ENCODE peak calls at places on chromosomes 12 and 14, in nine cellular contexts. Q is right atrium auricular region, F is pancreas, E is fibroblast of pulmonary artery, L is progenitor cell of endocrine pancreas, V is GM12864, S is left ventricle myocardium inferior, N is suprapubic skin, M is lung. X is an unnamed sample.

GRCh38 chr12:105315726-105316125 is 14.8 kb upstream of the C12orf75 start:
- DNase-seq in Q (no peak), F (no peak), E (no peak), L (no peak), V (no peak), S (no peak), N (no peak), M (no peak), X (no peak)

GRCh38 chr12:85147331-85147730 is 111.2 kb downstream of the LRRIQ1 start:
- DNase-seq in Q (no peak), F (no peak), E (no peak), L (no peak), V (no peak), S (no peak), N (no peak), M (no peak), X (no peak)

GRCh38 chr12:92721668-92722067 is 18.9 kb downstream of the PLEKHG7 start:
- DNase-seq in Q (no peak), F (no peak), E (no peak), L (no peak), V (no peak), S (no peak), N (no peak), M (no peak), X (no peak)

GRCh38 chr12:130414381-130414780 is 76.7 kb downstream of the PIWIL1 start:
- DNase-seq in Q (peak; percentile 38), F (no peak), E (no peak), L (no peak), V (no peak), S (no peak), N (no peak), M (no peak), X (no peak)

GRCh38 chr12:123671876-123672275 is 963 bp downstream of the TCTN2 start:
- DNase-seq in Q (no peak), F (no peak), E (no peak), L (no peak), V (no peak), S (no peak), N (no peak), M (no peak), X (no peak)

GRCh38 chr12:75658286-75658685 is 146.9 kb upstream of the KRR1 start:
- DNase-seq in Q (no peak), F (no peak), E (no peak), L (no peak), V (no peak), S (no peak), N (no peak), M (no peak), X (no peak)

GRCh38 chr12:109761631-109761950 is 48.0 kb downstream of the FAM222A start:
- DNase-seq in Q (no peak), F (peak; percentile 50), E (no peak), L (peak; percentile 7), V (no peak), S (no peak), N (peak; percentile 67), M (no peak), X (no peak)

GRCh38 chr14:86858043-86858442 is 1134.9 kb downstream of the GALC start:
- DNase-seq in Q (no peak), F (no peak), E (peak; percentile 45), L (no peak), V (no peak), S (no peak), N (no peak), M (no peak), X (no peak)

GRCh38 chr14:68685419-68686211 is 107.3 kb downstream of the ZFP36L1 start:
- DNase-seq in Q (no peak), F (no peak), E (peak; percentile 66), L (no peak), V (peak; percentile 78), S (no peak), N (peak; percentile 48), M (no peak), X (peak; percentile 83)

GRCh38 chr12:34289431-34290190 is 267.3 kb downstream of the ALG10 start:
- DNase-seq in Q (no peak), F (peak; percentile 38), E (no peak), L (peak; percentile 9), V (no peak), S (peak; percentile 4), N (no peak), M (no peak), X (no peak)

GRCh38 chr12:101729842-101730241 is 9.4 kb downstream of the SYCP3 start:
- DNase-seq in Q (no peak), F (no peak), E (no peak), L (no peak), V (no peak), S (no peak), N (no peak), M (no peak), X (no peak)

GRCh38 chr12:26298785-26299621 is 103.6 kb downstream of the SSPN start:
- DNase-seq in Q (no peak), F (no peak), E (peak; percentile 69), L (no peak), V (peak; percentile 83), S (no peak), N (no peak), M (no peak), X (peak; percentile 79)

GRCh38 chr12:6376079-6376941 is 947 bp upstream of the SCNN1A start:
- DNase-seq in Q (peak; percentile 71), F (no peak), E (peak; percentile 76), L (no peak), V (no peak), S (no peak), N (no peak), M (peak; percentile 91), X (no peak)

GRCh38 chr14:100994082-100994481 is 90.6 kb upstream of the RTL1 start:
- DNase-seq in Q (no peak), F (no peak), E (no peak), L (no peak), V (no peak), S (no peak), N (no peak), M (no peak), X (no peak)

GRCh38 chr14:66709292-66709691 is 201.3 kb downstream of the GPHN start:
- DNase-seq in Q (no peak), F (no peak), E (peak; percentile 64), L (no peak), V (no peak), S (no peak), N (no peak), M (no peak), X (no peak)

GRCh38 chr12:65808580-65808979 is 15.7 kb upstream of the HMGA2 start:
- DNase-seq in Q (no peak), F (no peak), E (no peak), L (no peak), V (no peak), S (no peak), N (no peak), M (no peak), X (no peak)

GRCh38 chr12:100234591-100235304 is 32.1 kb downstream of the DEPDC4 start:
- DNase-seq in Q (no peak), F (no peak), E (peak; percentile 73), L (no peak), V (peak; percentile 7), S (no peak), N (no peak), M (no peak), X (peak; percentile 30)

GRCh38 chr12:93603762-93604161 is 31.3 kb downstream of the SOCS2 start:
- DNase-seq in Q (no peak), F (no peak), E (no peak), L (no peak), V (no peak), S (no peak), N (no peak), M (no peak), X (no peak)

GRCh38 chr14:73269729-73270651 is 32.7 kb downstream of the PAPLN start:
- DNase-seq in Q (peak; percentile 66), F (peak; percentile 76), E (peak; percentile 51), L (peak; percentile 37), V (no peak), S (peak; percentile 64), N (no peak), M (peak; percentile 46), X (peak; percentile 77)

GRCh38 chr12:126064028-126064427 is 998.8 kb downstream of the AACS start:
- DNase-seq in Q (no peak), F (no peak), E (no peak), L (no peak), V (no peak), S (no peak), N (no peak), M (no peak), X (no peak)

GRCh38 chr12:126067930-126068329 is 1002.7 kb downstream of the AACS start:
- DNase-seq in Q (no peak), F (no peak), E (no peak), L (no peak), V (no peak), S (no peak), N (no peak), M (no peak), X (no peak)

GRCh38 chr12:126069549-126070165 is 1004.4 kb downstream of the AACS start:
- DNase-seq in Q (no peak), F (peak; percentile 75), E (peak; percentile 77), L (peak; percentile 52), V (peak; percentile 3), S (no peak), N (no peak), M (peak; percentile 44), X (peak; percentile 13)
- TF ChIP-seq CTCF in Q (peak; percentile 68), F (peak; percentile 41), E (peak; percentile 63), L (peak; percentile 74), V (peak; percentile 63), S (peak; percentile 57), N (no peak), M (no peak), X (peak; percentile 52)

GRCh38 chr12:116266220-116266619 is 11.3 kb downstream of the MED13L start:
- DNase-seq in Q (no peak), F (no peak), E (no peak), L (no peak), V (no peak), S (no peak), N (no peak), M (no peak), X (no peak)
- TF ChIP-seq CTCF in Q (peak; percentile 13), F (no peak), E (peak; percentile 21), L (no peak), V (no peak), S (no peak), N (no peak), M (no peak), X (no peak)

DNA sequence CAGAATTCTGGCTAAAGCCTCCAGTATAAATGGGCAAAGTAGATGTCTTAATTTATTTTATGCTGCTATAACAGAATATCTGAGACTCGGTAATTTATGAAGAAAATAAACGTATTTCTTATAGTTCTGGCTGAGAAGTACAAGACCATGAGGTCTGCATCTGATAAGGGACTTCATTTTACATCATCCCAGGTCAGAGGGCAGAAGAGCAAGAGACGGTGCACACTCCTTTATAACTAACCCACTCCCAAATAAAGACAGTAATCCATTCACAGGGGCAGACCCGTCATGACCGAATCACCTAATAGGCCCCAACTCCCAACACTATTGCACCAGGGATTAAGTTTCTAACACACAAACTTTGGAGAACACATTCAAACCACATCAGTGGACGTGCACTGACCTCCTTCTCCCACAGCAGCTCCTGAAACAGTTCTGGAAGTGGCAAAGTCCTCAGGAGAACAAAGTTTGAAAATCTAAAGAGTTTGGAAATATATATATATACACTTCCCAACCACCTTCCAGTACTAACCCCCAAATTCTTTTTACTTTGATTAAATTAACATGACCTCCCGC is 116.5 kb downstream of the MED13L start:
- DNase-seq in Q (no peak), F (no peak), E (no peak), L (no peak), V (no peak), S (no peak), N (no peak), M (no peak), X (no peak)
- TF ChIP-seq CTCF in Q (no peak), F (no peak), E (no peak), L (no peak), V (no peak), S (no peak), N (no peak), M (no peak), X (no peak)

GRCh38 chr14:92360666-92361370 is 37.9 kb downstream of the SLC24A4 start:
- DNase-seq in Q (no peak), F (no peak), E (no peak), L (no peak), V (no peak), S (no peak), N (no peak), M (no peak), X (no peak)
- TF ChIP-seq CTCF in Q (no peak), F (no peak), E (no peak), L (no peak), V (no peak), S (no peak), N (no peak), M (no peak), X (no peak)

X was measured in GM10248.